ENCODE peak calls at places on chromosome 11, in five cellular contexts. U is T-helper 1 cell, W is H9, O is A549, A is NCI-H774. V is an unnamed sample.

GRCh38 chr11:97691061-97691460 is 1301.2 kb downstream of the JRKL start:
- DNase-seq in U (no peak), W (no peak), O (no peak), A (no peak), V (no peak)

GRCh38 chr11:19766810-19767209 is 54.2 kb downstream of the NAV2 start:
- DNase-seq in U (no peak), W (no peak), O (no peak), A (no peak), V (no peak)

GRCh38 chr11:69770525-69770924 is 4.6 kb downstream of the FGF4 start:
- DNase-seq in U (no peak), W (no peak), O (no peak), A (no peak), V (no peak)

GRCh38 chr11:63831326-63831725 is 7.6 kb upstream of the MARK2 start:
- DNase-seq in U (no peak), W (peak), O (no peak), A (no peak), V (no peak)

GRCh38 chr11:44205836-44206235 is 104.1 kb downstream of the ALX4 start:
- DNase-seq in U (no peak), W (no peak), O (no peak), A (no peak), V (no peak)

GRCh38 chr11:11981840-11982239 is 26.6 kb downstream of the DKK3 start:
- DNase-seq in U (no peak), W (no peak), O (no peak), A (no peak), V (no peak)

GRCh38 chr11:2215561-2216399 is 44.2 kb upstream of the TH start:
- DNase-seq in U (no peak), W (peak), O (peak), A (no peak), V (no peak)

GRCh38 chr11:29641201-29641600 is 375.6 kb downstream of the KCNA4 start:
- DNase-seq in U (no peak), W (no peak), O (no peak), A (no peak), V (no peak)

GRCh38 chr11:126115820-126116319 is 53.2 kb upstream of the CDON start:
- DNase-seq in U (no peak), W (no peak), O (peak), A (peak), V (peak)